ENCODE peak calls at places on chromosomes 3 and 15, in six cellular contexts. Z, L, R, W, N and X are unnamed samples.

GRCh38 chr15:83784975-83785374 is 131.1 kb downstream of the ADAMTSL3 start:
- DNase-seq in N (peak; percentile 46), Z (peak; percentile 12), L (no peak), R (no peak), W (no peak), X (no peak)

GRCh38 chr15:29570121-29570930 is 251.9 kb downstream of the TJP1 start:
- DNase-seq in W (no peak), Z (no peak), L (peak; percentile 22), R (no peak), N (no peak), X (peak; percentile 57)

GRCh38 chr15:76945494-76945893 is 13.9 kb downstream of the RCN2 start:
- DNase-seq in N (peak; percentile 83), R (no peak), Z (no peak), L (no peak), W (no peak), X (no peak)

GRCh38 chr15:70299931-70300858 is 202.5 kb upstream of the TLE3 start:
- DNase-seq in Z (no peak), W (peak; percentile 58), L (no peak), N (no peak), R (no peak), X (no peak)

GRCh38 chr15:76163429-76164020 is 103.7 kb downstream of the TMEM266 start:
- DNase-seq in N (peak; percentile 79), W (no peak), R (no peak), Z (peak; percentile 89), L (peak; percentile 94), X (peak; percentile 11)

GRCh38 chr15:90552162-90552928 is 22.6 kb downstream of the CRTC3 start:
- DNase-seq in R (no peak), N (peak; percentile 94), Z (peak; percentile 92), L (peak; percentile 58), W (no peak), X (no peak)

GRCh38 chr3:173799073-173799830 is 401.7 kb downstream of the NLGN1 start:
- DNase-seq in Z (peak; percentile 15), W (no peak), L (no peak), R (no peak), N (no peak), X (peak; percentile 73)

GRCh38 chr15:44882499-44882968 is 74.0 kb upstream of the TERB2 start:
- DNase-seq in W (no peak), R (no peak), Z (no peak), N (no peak), L (no peak), X (peak; percentile 8)

GRCh38 chr3:58012302-58012701 is 4.1 kb downstream of the FLNB start:
- DNase-seq in L (no peak), R (no peak), N (no peak), W (no peak), Z (no peak), X (no peak)

GRCh38 chr3:171132873-171133272 is 106.4 kb upstream of the SLC2A2 start:
- DNase-seq in Z (peak; percentile 89), N (peak; percentile 85), L (peak; percentile 31), R (no peak), W (no peak), X (no peak)

GRCh38 chr15:60208708-60209107 is 189.1 kb downstream of the ANXA2 start:
- DNase-seq in Z (no peak), N (no peak), L (peak; percentile 7), W (no peak), R (no peak), X (peak; percentile 63)

GRCh38 chr15:101267320-101268104 is 9.8 kb downstream of the SELENOS start:
- DNase-seq in R (no peak), L (peak; percentile 74), W (no peak), N (peak; percentile 91), Z (peak; percentile 89), X (peak; percentile 13)

GRCh38 chr3:23810342-23811116 is 4.8 kb downstream of the UBE2E1 start:
- DNase-seq in W (peak; percentile 22), L (peak; percentile 34), Z (no peak), R (no peak), N (no peak), X (peak; percentile 65)

GRCh38 chr15:59379524-59379923 is 6.9 kb upstream of the MYO1E start:
- DNase-seq in R (no peak), L (no peak), W (no peak), N (no peak), Z (no peak), X (no peak)

GRCh38 chr3:157793745-157794144 is 290.5 kb upstream of the VEPH1 start:
- DNase-seq in R (no peak), N (no peak), W (no peak), Z (no peak), L (no peak), X (peak; percentile 6)

GRCh38 chr3:12724794-12725193 is 34.3 kb downstream of the TMEM40 start:
- DNase-seq in N (no peak), L (no peak), W (no peak), Z (no peak), R (no peak), X (no peak)

GRCh38 chr15:62566248-62566647 is 401.2 kb upstream of the C2CD4B start:
- DNase-seq in L (peak; percentile 20), Z (no peak), R (no peak), N (peak; percentile 10), W (no peak), X (no peak)

GRCh38 chr3:193955719-193956118 is 180.2 kb upstream of the HES1 start:
- DNase-seq in W (no peak), R (no peak), Z (no peak), L (no peak), N (no peak), X (no peak)

GRCh38 chr3:57446318-57446841 is 97.8 kb downstream of the DNAH12 start:
- DNase-seq in R (no peak), N (no peak), Z (peak; percentile 20), W (no peak), L (peak; percentile 64), X (no peak)

GRCh38 chr3:177105623-177106022 is 91.7 kb downstream of the TBL1XR1 start:
- DNase-seq in R (no peak), W (no peak), Z (no peak), L (no peak), N (no peak), X (no peak)

GRCh38 chr15:64249406-64249805 is 86.6 kb upstream of the PPIB start:
- DNase-seq in R (no peak), Z (no peak), W (no peak), L (no peak), N (no peak), X (peak; percentile 38)

GRCh38 chr3:53256704-53257055 is 858 bp upstream of the TKT start:
- DNase-seq in Z (no peak), L (no peak), R (no peak), N (no peak), W (no peak), X (no peak)

GRCh38 chr15:64009241-64009640 is 37.0 kb downstream of the DAPK2 start:
- DNase-seq in N (no peak), R (no peak), Z (no peak), W (no peak), L (peak; percentile 49), X (no peak)

GRCh38 chr15:26842391-26842790 is 24.5 kb upstream of the GABRA5 start:
- DNase-seq in L (no peak), Z (no peak), N (no peak), R (no peak), W (no peak), X (peak; percentile 43)

GRCh38 chr3:117726776-117727175 is 1017.2 kb downstream of the TUSC7 start:
- DNase-seq in L (no peak), W (no peak), N (no peak), Z (no peak), R (no peak), X (no peak)

GRCh38 chr3:40615916-40616315 is 91.2 kb downstream of the ZNF621 start:
- DNase-seq in Z (no peak), W (no peak), R (peak; percentile 46), L (no peak), N (no peak), X (peak; percentile 17)

GRCh38 chr3:196163687-196164493 is 47.3 kb downstream of the ZDHHC19 start:
- DNase-seq in N (no peak), R (no peak), Z (no peak), W (no peak), L (peak; percentile 27), X (no peak)

GRCh38 chr3:31615071-31615875 is 82.5 kb downstream of the STT3B start:
- DNase-seq in Z (no peak), N (no peak), W (no peak), L (no peak), R (no peak), X (peak; percentile 63)

GRCh38 chr3:100966807-100967206 is 26.4 kb downstream of the ABI3BP start:
- DNase-seq in L (no peak), W (no peak), Z (no peak), R (no peak), N (no peak), X (no peak)

GRCh38 chr3:123414958-123415792 is 33.7 kb downstream of the ADCY5 start:
- DNase-seq in L (no peak), Z (no peak), N (no peak), R (no peak), W (no peak), X (no peak)

GRCh38 chr3:10553586-10554235 is 48.3 kb upstream of the ATP2B2 start:
- DNase-seq in R (peak; percentile 29), W (no peak), Z (no peak), N (no peak), L (peak; percentile 19), X (peak; percentile 25)

GRCh38 chr3:21789730-21790129 is 38.7 kb upstream of the ZNF385D start:
- DNase-seq in L (no peak), N (no peak), Z (no peak), R (no peak), W (no peak), X (no peak)

GRCh38 chr3:185176756-185177359 is 24.0 kb upstream of the C3orf70 start:
- DNase-seq in L (peak; percentile 59), Z (no peak), W (peak; percentile 14), N (peak; percentile 40), R (peak; percentile 25), X (peak; percentile 70)

GRCh38 chr3:134718736-134719135 is 67.9 kb upstream of the KY start:
- DNase-seq in Z (no peak), N (peak; percentile 5), W (no peak), L (peak; percentile 50), R (no peak), X (no peak)

GRCh38 chr3:45275006-45275704 is 49.1 kb upstream of the TMEM158 start:
- DNase-seq in R (no peak), Z (no peak), W (no peak), N (no peak), L (no peak), X (peak; percentile 43)

GRCh38 chr3:55364426-55364825 is 122.7 kb downstream of the WNT5A start:
- DNase-seq in R (no peak), N (no peak), Z (no peak), L (no peak), W (no peak), X (no peak)